ENCODE peak calls at places on chromosomes 13 and 19, in four cellular contexts. One of them, this sample, is unnamed. For H3K4me1, the result is how much of the 10 kb centered on the place peaks cover.

GRCh38 chr13:23007430-23007829 is 173.3 kb upstream of the SGCG start:
- DNase-seq in mammary epithelial cell: no peak
- DNase-seq in GM23338: no peak
- DNase-seq in GM23248: no peak
- DNase-seq in this sample: no peak

GRCh38 chr13:37666036-37666435 is 67.5 kb upstream of the POSTN start:
- DNase-seq in mammary epithelial cell: no peak
- DNase-seq in GM23338: no peak
- DNase-seq in GM23248: no peak
- DNase-seq in this sample: no peak

GRCh38 chr13:27573265-27573664 is 47.1 kb downstream of the LNX2 start:
- DNase-seq in mammary epithelial cell: peak
- DNase-seq in GM23338: no peak
- DNase-seq in GM23248: peak
- DNase-seq in this sample: peak

GRCh38 chr13:98318263-98318878 is 141.3 kb upstream of the RNF113B start:
- DNase-seq in mammary epithelial cell: no peak
- DNase-seq in GM23338: no peak
- DNase-seq in GM23248: no peak
- DNase-seq in this sample: no peak

GRCh38 chr13:33126909-33127607 is 110.8 kb downstream of the KL start:
- DNase-seq in mammary epithelial cell: no peak
- DNase-seq in GM23338: no peak
- DNase-seq in GM23248: peak
- DNase-seq in this sample: peak

GRCh38 chr13:30097695-30098094 is 209.7 kb downstream of the KATNAL1 start:
- DNase-seq in mammary epithelial cell: no peak
- DNase-seq in GM23338: no peak
- DNase-seq in GM23248: no peak
- DNase-seq in this sample: no peak

GRCh38 chr19:14138576-14139265 is 2.3 kb upstream of the ASF1B start:
- DNase-seq in mammary epithelial cell: no peak
- DNase-seq in GM23338: no peak
- DNase-seq in GM23248: peak
- DNase-seq in this sample: peak

GRCh38 chr19:292281-292884 is 1.2 kb upstream of the PLPP2 start:
- DNase-seq in mammary epithelial cell: no peak
- DNase-seq in GM23338: no peak
- DNase-seq in GM23248: no peak
- DNase-seq in this sample: no peak

GRCh38 chr19:48836089-48837017 is at the start of gene HSD17B14:
- DNase-seq in mammary epithelial cell: no peak
- DNase-seq in GM23338: peak
- DNase-seq in GM23248: peak
- DNase-seq in this sample: peak

GRCh38 chr13:24228852-24229458 is 68.4 kb downstream of the SPATA13 start:
- DNase-seq in mammary epithelial cell: peak
- DNase-seq in GM23338: peak
- DNase-seq in GM23248: peak
- DNase-seq in this sample: peak

GRCh38 chr13:90416519-90416918 is 931.0 kb upstream of the MIR17HG start:
- DNase-seq in mammary epithelial cell: peak
- DNase-seq in GM23338: no peak
- DNase-seq in GM23248: peak
- DNase-seq in this sample: peak

GRCh38 chr19:1411255-1412191 is 4.1 kb downstream of the DAZAP1 start:
- DNase-seq in mammary epithelial cell: no peak
- DNase-seq in GM23338: no peak
- DNase-seq in GM23248: peak
- DNase-seq in this sample: peak

GRCh38 chr13:95056266-95056665 is 245.0 kb downstream of the ABCC4 start:
- DNase-seq in mammary epithelial cell: no peak
- DNase-seq in GM23338: no peak
- DNase-seq in GM23248: no peak
- DNase-seq in this sample: no peak

GRCh38 chr13:97757807-97758206 is 195.7 kb upstream of the IPO5 start:
- DNase-seq in mammary epithelial cell: no peak
- DNase-seq in GM23338: no peak
- DNase-seq in GM23248: no peak
- DNase-seq in this sample: no peak

GRCh38 chr13:50125556-50126377 is 110.5 kb downstream of the KCNRG start:
- DNase-seq in mammary epithelial cell: peak
- DNase-seq in GM23338: peak
- DNase-seq in GM23248: peak
- DNase-seq in this sample: peak

GRCh38 chr13:68232351-68233130 is 1002.4 kb upstream of the PCDH9 start:
- DNase-seq in mammary epithelial cell: peak
- DNase-seq in GM23338: no peak
- DNase-seq in GM23248: no peak
- DNase-seq in this sample: peak

GRCh38 chr19:29831041-29831548 is 19.3 kb downstream of the CCNE1 start:
- DNase-seq in mammary epithelial cell: peak
- DNase-seq in GM23338: no peak
- DNase-seq in GM23248: peak
- DNase-seq in this sample: no peak

GRCh38 chr19:51681286-51681956 is 11.7 kb upstream of the SPACA6 start:
- DNase-seq in mammary epithelial cell: no peak
- DNase-seq in GM23338: peak
- DNase-seq in GM23248: no peak
- DNase-seq in this sample: no peak

GRCh38 chr13:107091386-107091785 is 523.4 kb upstream of the ARGLU1 start:
- DNase-seq in mammary epithelial cell: no peak
- DNase-seq in GM23338: no peak
- DNase-seq in GM23248: no peak
- DNase-seq in this sample: no peak

GRCh38 chr13:100280681-100281080 is 191.8 kb downstream of the PCCA start:
- DNase-seq in mammary epithelial cell: peak
- DNase-seq in GM23338: no peak
- DNase-seq in GM23248: peak
- DNase-seq in this sample: no peak

GRCh38 chr19:32676186-32676894 is 692 bp downstream of the RGS9BP start:
- DNase-seq in mammary epithelial cell: peak
- DNase-seq in GM23338: peak
- DNase-seq in GM23248: peak
- DNase-seq in this sample: no peak

DNA sequence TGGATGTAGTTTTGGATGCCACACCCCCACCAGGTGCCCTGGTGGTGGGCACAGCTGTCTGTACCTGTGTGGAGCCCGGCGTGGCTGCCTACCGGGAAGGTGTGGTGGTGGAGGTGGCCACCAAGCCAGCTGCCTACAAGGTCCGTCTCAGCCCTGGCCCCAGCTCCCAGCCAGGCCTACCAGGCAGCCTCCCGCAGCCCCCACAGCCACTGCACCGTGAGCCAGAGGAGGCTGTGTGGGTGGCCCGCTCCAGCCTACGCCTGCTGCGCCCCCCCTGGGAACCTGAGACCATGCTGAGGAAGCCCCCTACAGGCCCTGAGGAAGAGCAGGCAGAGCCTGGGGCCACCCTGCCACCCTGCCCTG is 3.5 kb downstream of the CIC start:
- DNase-seq in mammary epithelial cell: no peak
- DNase-seq in GM23338: no peak
- DNase-seq in GM23248: no peak
- DNase-seq in this sample: no peak
- H3K4me1 ChIP-seq in mammary epithelial cell: half or more
- H3K4me1 ChIP-seq in GM23338: under half
- H3K4me1 ChIP-seq in GM23248: under half
- H3K4me1 ChIP-seq in this sample: under half

GRCh38 chr13:39941236-39941635 is 285.8 kb downstream of the COG6 start:
- DNase-seq in mammary epithelial cell: no peak
- DNase-seq in GM23338: peak
- DNase-seq in GM23248: no peak
- DNase-seq in this sample: no peak
- H2AFZ ChIP-seq in mammary epithelial cell: no peak
- H2AFZ ChIP-seq in GM23338: no peak
- H2AFZ ChIP-seq in GM23248: no peak
- H2AFZ ChIP-seq in this sample: no peak

GRCh38 chr19:6587093-6587820 is 3.7 kb downstream of the CD70 start:
- DNase-seq in mammary epithelial cell: peak
- DNase-seq in GM23338: peak
- DNase-seq in GM23248: peak
- DNase-seq in this sample: no peak
- TF ChIP-seq EZH2 in mammary epithelial cell: no peak
- TF ChIP-seq EZH2 in GM23338: no peak
- TF ChIP-seq EZH2 in GM23248: no peak
- TF ChIP-seq EZH2 in this sample: no peak

DNA sequence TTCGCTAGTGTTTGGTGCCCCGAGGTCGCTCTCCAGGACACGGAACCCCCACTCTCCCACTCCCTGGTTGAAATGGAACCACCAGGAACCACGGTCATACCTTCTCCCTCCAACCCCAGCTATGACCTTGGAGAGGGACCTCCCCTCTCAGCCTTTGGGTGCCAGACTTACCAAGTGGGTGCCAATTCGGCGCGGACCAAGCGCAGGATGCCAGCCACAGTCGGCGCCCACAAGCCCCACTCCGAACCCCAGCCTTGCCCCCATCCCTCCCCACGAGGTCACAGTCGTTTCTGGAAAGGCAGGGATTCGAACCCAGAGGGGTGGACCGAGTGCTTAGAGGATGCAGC is 910 bp downstream of the PDE4C start:
- DNase-seq in mammary epithelial cell: no peak
- DNase-seq in GM23338: no peak
- DNase-seq in GM23248: no peak
- DNase-seq in this sample: no peak
- H3K4me1 ChIP-seq in mammary epithelial cell: under half
- H3K4me1 ChIP-seq in GM23338: under half
- H3K4me1 ChIP-seq in GM23248: under half
- H3K4me1 ChIP-seq in this sample: under half

DNA sequence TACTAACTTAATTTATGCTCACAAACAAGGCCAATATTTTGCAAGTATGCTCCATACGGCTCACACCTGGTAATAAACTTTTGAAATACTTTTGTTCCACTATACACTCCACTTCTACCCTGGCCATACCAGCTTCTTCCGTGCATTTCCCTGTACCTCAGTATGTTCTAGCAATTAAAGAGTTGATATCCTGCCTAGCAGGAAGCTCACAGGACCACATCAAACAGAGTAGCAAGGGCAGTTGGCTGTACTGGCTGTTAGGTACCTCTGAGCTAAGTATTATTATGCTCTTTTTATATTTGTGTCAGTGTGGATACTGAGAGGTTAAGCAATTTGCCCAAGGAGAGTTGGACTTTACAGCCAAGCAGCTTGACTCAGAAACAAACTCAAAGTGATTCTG is 257.7 kb downstream of the SLITRK6 start:
- DNase-seq in mammary epithelial cell: no peak
- DNase-seq in GM23338: no peak
- DNase-seq in GM23248: no peak
- DNase-seq in this sample: no peak
- H2AFZ ChIP-seq in mammary epithelial cell: peak
- H2AFZ ChIP-seq in GM23338: no peak
- H2AFZ ChIP-seq in GM23248: no peak
- H2AFZ ChIP-seq in this sample: no peak

DNA sequence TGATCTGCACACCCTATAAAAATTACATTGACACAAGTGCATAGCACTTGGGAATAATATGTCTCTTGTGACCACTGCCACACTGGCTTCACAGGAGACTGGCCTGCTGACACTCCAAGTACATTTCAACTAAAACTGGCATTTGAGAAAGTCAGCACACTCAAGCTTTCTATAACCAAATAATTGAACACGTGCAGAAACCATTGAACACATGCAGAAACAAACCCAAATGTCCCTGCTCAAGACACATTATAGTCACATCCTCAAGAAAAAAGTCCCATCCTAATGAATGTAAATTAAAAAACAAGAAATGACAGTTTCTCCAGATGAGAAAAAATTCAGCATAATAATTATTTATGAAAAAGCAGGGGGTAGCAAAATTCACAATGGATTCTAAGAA is 1859.1 kb upstream of the PCDH20 start:
- DNase-seq in mammary epithelial cell: no peak
- DNase-seq in GM23338: no peak
- DNase-seq in GM23248: no peak
- DNase-seq in this sample: no peak
- TF ChIP-seq EZH2 in mammary epithelial cell: no peak
- TF ChIP-seq EZH2 in GM23338: no peak
- TF ChIP-seq EZH2 in GM23248: no peak
- TF ChIP-seq EZH2 in this sample: no peak

GRCh38 chr19:47508721-47509120 is 6.1 kb downstream of the NAPA start:
- DNase-seq in mammary epithelial cell: no peak
- DNase-seq in GM23338: no peak
- DNase-seq in GM23248: no peak
- DNase-seq in this sample: no peak
- H3K4me1 ChIP-seq in mammary epithelial cell: under half
- H3K4me1 ChIP-seq in GM23338: under half
- H3K4me1 ChIP-seq in GM23248: under half
- H3K4me1 ChIP-seq in this sample: under half

GRCh38 chr13:80131204-80131603 is 209.7 kb downstream of the SPRY2 start:
- DNase-seq in mammary epithelial cell: peak
- DNase-seq in GM23338: peak
- DNase-seq in GM23248: peak
- DNase-seq in this sample: peak
- H2AFZ ChIP-seq in mammary epithelial cell: peak
- H2AFZ ChIP-seq in GM23338: peak
- H2AFZ ChIP-seq in GM23248: peak
- H2AFZ ChIP-seq in this sample: peak